ENCODE peak calls at places on chromosomes 5 and 9, in four cellular contexts. X is kidney epithelial cell, H is psoas muscle, E is heart right ventricle. G is an unnamed sample.

GRCh38 chr9:82369251-82369945 is 380.8 kb downstream of the SPATA31D1 start:
- DNase-seq in X (no peak), H (no peak), E (no peak), G (no peak)

GRCh38 chr5:158100373-158100902 is 241.5 kb upstream of the CLINT1 start:
- DNase-seq in X (no peak), H (no peak), E (no peak), G (no peak)

GRCh38 chr5:91058575-91058974 is 324.5 kb downstream of the ARRDC3 start:
- DNase-seq in X (peak; percentile 69), H (no peak), E (no peak), G (no peak)

GRCh38 chr9:132241840-132242620 is 80.2 kb downstream of the NTNG2 start:
- DNase-seq in X (no peak), H (no peak), E (peak; percentile 41), G (no peak)

GRCh38 chr5:153711755-153712154 is 221.3 kb downstream of the GRIA1 start:
- DNase-seq in X (no peak), H (no peak), E (no peak), G (no peak)

GRCh38 chr5:96226941-96227552 is 206.0 kb downstream of the PCSK1 start:
- DNase-seq in X (no peak), H (peak; percentile 46), E (no peak), G (peak; percentile 94)

GRCh38 chr5:25190521-25191000 is 545.8 kb upstream of the CDH10 start:
- DNase-seq in X (no peak), H (no peak), E (no peak), G (no peak)

GRCh38 chr9:16869140-16869903 is 1.1 kb downstream of the BNC2 start:
- DNase-seq in X (no peak), H (no peak), E (no peak), G (no peak)

GRCh38 chr5:76787237-76787636 is 31.6 kb upstream of the F2RL1 start:
- DNase-seq in X (peak; percentile 62), H (peak; percentile 37), E (no peak), G (no peak)

GRCh38 chr9:37943329-37944265 is 39.7 kb upstream of the SLC25A51 start:
- DNase-seq in X (peak; percentile 79), H (peak; percentile 37), E (peak; percentile 31), G (peak; percentile 84)

GRCh38 chr9:109781086-109781485 is 1.1 kb downstream of the PALM2AKAP2 start:
- DNase-seq in X (no peak), H (no peak), E (no peak), G (no peak)

GRCh38 chr9:110133608-110134214 is 74.2 kb downstream of the C9orf152 start:
- DNase-seq in X (no peak), H (no peak), E (no peak), G (no peak)

GRCh38 chr5:64180661-64181343 is 15.2 kb downstream of the RNF180 start:
- DNase-seq in X (no peak), H (no peak), E (no peak), G (no peak)

GRCh38 chr5:138336952-138337684 is 948 bp upstream of the FAM53C start:
- DNase-seq in X (no peak), H (peak; percentile 80), E (no peak), G (no peak)

GRCh38 chr5:93800988-93801811 is 59.8 kb upstream of the POU5F2 start:
- DNase-seq in X (no peak), H (peak; percentile 13), E (no peak), G (no peak)

GRCh38 chr9:104232781-104233341 is 138.8 kb downstream of the SMC2 start:
- DNase-seq in X (peak; percentile 18), H (no peak), E (no peak), G (no peak)

GRCh38 chr5:44983006-44983405 is 174.3 kb downstream of the MRPS30 start:
- DNase-seq in X (no peak), H (no peak), E (no peak), G (no peak)

GRCh38 chr9:79215819-79216218 is 355.9 kb upstream of the TLE4 start:
- DNase-seq in X (no peak), H (no peak), E (no peak), G (no peak)

GRCh38 chr5:34484591-34485228 is 171.4 kb upstream of the RAI14 start:
- DNase-seq in X (no peak), H (no peak), E (no peak), G (no peak)

GRCh38 chr5:95858023-95858461 is 35.5 kb upstream of the GLRX start:
- DNase-seq in X (no peak), H (peak; percentile 69), E (no peak), G (peak; percentile 78)

GRCh38 chr9:107674937-107675277 is 185.3 kb upstream of the KLF4 start:
- DNase-seq in X (no peak), H (no peak), E (no peak), G (no peak)

GRCh38 chr5:10635257-10635860 is 71.5 kb downstream of the ANKRD33B start:
- DNase-seq in X (peak; percentile 64), H (no peak), E (no peak), G (no peak)

GRCh38 chr9:136650648-136651047 is 12.1 kb upstream of the EGFL7 start:
- DNase-seq in X (no peak), H (no peak), E (no peak), G (no peak)

GRCh38 chr9:114416290-114416689 is 28.5 kb upstream of the AKNA start:
- DNase-seq in X (no peak), H (no peak), E (no peak), G (no peak)

GRCh38 chr9:32672478-32672877 is 37.0 kb upstream of the TAF1L start:
- DNase-seq in X (no peak), H (no peak), E (no peak), G (peak; percentile 13)

GRCh38 chr5:78530342-78531096 is 118.1 kb downstream of the LHFPL2 start:
- DNase-seq in X (no peak), H (no peak), E (no peak), G (peak; percentile 91)

GRCh38 chr5:41408676-41409443 is 101.5 kb downstream of the PLCXD3 start:
- DNase-seq in X (no peak), H (no peak), E (peak; percentile 21), G (no peak)

GRCh38 chr5:56175465-56175864 is 57.7 kb downstream of the ANKRD55 start:
- DNase-seq in X (peak; percentile 53), H (no peak), E (no peak), G (peak; percentile 73)

GRCh38 chr9:33468215-33468730 is 5.5 kb downstream of the NOL6 start:
- DNase-seq in X (no peak), H (no peak), E (no peak), G (no peak)

GRCh38 chr5:147037517-147038205 is 159.1 kb upstream of the PPP2R2B start:
- DNase-seq in X (peak; percentile 37), H (no peak), E (no peak), G (peak; percentile 24)

GRCh38 chr5:172002840-172003512 is 3.5 kb downstream of the FBXW11 start:
- DNase-seq in X (no peak), H (no peak), E (no peak), G (no peak)

DNA sequence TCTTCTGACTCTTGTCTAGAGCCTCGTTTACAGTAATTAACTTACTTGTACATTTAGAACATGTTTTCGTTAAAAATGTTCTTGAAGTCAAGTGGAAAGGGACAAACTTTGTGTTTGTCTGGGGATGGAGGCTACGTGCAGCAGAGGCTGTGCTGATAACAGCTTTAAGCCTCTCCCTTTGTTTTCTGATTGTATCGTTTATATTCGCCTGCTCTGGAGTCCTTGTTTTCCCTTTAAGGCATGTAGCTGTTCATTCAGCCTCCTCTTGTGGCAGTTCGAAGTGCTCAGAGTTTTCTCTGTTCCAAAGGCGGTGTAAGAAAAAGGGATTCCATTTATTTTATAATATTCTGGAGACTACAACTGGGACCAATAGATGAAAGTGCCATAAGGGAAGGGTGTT is 1.9 kb downstream of the SLC36A1 start:
- DNase-seq in X (no peak), H (no peak), E (no peak), G (no peak)
- H3K4me3 ChIP-seq in X (no peak overlapping the region), H (no peak overlapping the region), E (peak overlapping the region; percentile 83), G (no peak overlapping the region)

DNA sequence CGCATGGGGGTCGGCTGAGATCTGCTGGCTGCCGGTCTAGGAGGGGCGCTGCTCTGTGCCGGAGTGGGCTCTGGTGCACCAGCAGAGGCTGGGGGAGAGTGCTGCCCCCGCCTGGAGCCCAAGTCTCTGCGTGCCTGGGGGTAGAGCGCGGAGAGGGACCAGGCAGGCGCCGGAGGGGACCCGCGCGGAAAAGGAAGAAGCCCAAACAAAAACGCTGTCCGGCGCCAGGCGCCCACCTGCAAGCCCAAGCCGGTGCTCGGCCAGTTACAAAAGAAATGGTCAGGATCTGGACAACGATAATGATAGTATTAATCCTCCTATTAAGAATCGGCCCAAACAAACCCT is 575 bp upstream of the S1PR3 start:
- DNase-seq in X (no peak), H (no peak), E (peak; percentile 49), G (no peak)
- TF ChIP-seq CTCF in X (peak; percentile 20), H (no peak), E (no peak), G (no peak)

DNA sequence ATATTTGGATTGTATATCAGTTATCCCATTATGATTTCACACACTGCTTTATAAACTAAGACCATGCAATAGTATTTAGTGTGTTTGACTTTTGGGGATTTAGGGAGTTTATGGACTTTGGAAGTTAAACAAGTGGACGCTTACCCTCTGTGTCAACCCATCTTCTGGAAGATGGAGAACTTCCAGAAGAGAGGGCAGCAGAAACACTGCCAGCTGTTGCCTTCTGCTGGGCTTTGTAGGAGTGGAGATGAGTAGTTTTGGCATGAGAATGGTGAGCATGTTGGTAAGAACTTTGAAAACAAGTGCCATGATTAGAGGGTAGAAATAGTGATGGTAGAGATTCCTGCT is 2.2 kb downstream of the DNAJC25 start:
- DNase-seq in X (no peak), H (no peak), E (no peak), G (no peak)
- H3K4me3 ChIP-seq in X (no peak overlapping the region), H (no peak overlapping the region), E (no peak overlapping the region), G (no peak overlapping the region)

GRCh38 chr9:116112236-116112635 is 41.4 kb upstream of the PAPPA start:
- DNase-seq in X (no peak), H (no peak), E (no peak), G (no peak)
- TF ChIP-seq CTCF in X (peak; percentile 25), H (peak; percentile 9), E (peak; percentile 5), G (peak; percentile 39)

GRCh38 chr5:26763151-26763550 is 275.2 kb downstream of the CDH9 start:
- DNase-seq in X (no peak), H (no peak), E (no peak), G (no peak)

GRCh38 chr5:26761040-26761439 is 277.3 kb downstream of the CDH9 start:
- DNase-seq in X (no peak), H (no peak), E (no peak), G (no peak)

DNA sequence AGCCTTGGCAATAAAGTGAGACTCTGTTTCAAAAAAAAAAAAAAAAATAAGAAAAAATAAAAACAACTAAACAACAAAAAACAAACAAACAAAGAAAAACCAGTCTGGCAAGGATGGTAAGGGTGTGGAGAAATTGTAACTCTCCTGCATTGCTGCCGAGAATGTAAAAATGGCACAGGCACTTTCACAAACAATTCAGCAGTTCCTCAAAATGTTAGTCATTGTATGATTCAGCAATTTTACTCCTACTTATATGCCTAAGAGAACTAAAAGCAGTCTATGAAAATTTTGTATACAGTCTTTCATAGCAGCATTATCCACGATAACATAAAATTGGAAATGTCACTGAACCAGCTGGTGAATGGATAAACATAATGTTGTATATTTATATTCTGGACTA is 280.4 kb downstream of the CDH9 start:
- DNase-seq in X (no peak), H (no peak), E (no peak), G (no peak)
- H3K4me3 ChIP-seq in X (no peak overlapping the region), H (no peak overlapping the region), E (no peak overlapping the region), G (no peak overlapping the region)

DNA sequence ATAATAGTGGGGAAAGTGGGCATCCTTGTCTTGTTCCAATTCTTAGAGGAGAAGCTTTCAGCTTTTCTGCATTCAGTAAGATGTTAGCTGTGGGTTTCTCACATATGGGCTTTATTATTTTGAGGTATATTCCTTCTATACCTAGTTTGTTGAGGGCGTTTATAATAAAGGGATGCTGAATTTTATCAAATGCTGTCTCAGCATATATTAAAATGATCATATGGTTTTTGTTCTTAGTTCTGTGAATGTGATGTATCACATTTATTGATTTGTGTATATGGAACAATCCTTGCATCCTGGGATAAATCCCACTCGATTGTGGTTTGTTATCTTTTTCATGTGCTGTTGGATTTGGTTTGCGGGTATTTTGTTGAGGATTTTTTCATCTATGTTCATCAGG is 43.1 kb downstream of the FGD3 start:
- DNase-seq in X (no peak), H (no peak), E (no peak), G (no peak)
- TF ChIP-seq CTCF in X (no peak), H (no peak), E (no peak), G (no peak)

G was measured in AG09309.